ENCODE peak calls at places on chromosomes 13 and 19, in seven cellular contexts. O is stomach, W is K562, R is upper lobe of left lung, Z is esophagus squamous epithelium, M is uterus, K is sigmoid colon. P is an unnamed sample. For H3K4me1 and H3K9me3, the result is how much of the 10 kb centered on the place peaks cover.

GRCh38 chr13:49225358-49226042 is 5.4 kb downstream of the MLNR start:
- DNase-seq in O (peak), W (no peak), R (no peak), Z (no peak), M (no peak), K (no peak), P (peak)

GRCh38 chr19:45774765-45775164 is 5.7 kb upstream of the SIX5 start:
- DNase-seq in O (no peak), W (no peak), R (no peak), Z (no peak), M (no peak), K (no peak), P (no peak)

GRCh38 chr13:74644239-74644638 is 510.0 kb upstream of the KLF12 start:
- DNase-seq in O (no peak), W (no peak), R (no peak), Z (no peak), M (no peak), K (no peak), P (no peak)

GRCh38 chr19:2661615-2662014 is 40.9 kb downstream of the GNG7 start:
- DNase-seq in O (no peak), W (no peak), R (no peak), Z (no peak), M (no peak), K (no peak), P (no peak)

GRCh38 chr13:85588359-85588758 is 210.9 kb downstream of the SLITRK6 start:
- DNase-seq in O (no peak), W (no peak), R (no peak), Z (no peak), M (no peak), K (no peak), P (no peak)

GRCh38 chr13:113153810-113154748 is 4.4 kb upstream of the PROZ start:
- DNase-seq in O (peak), W (peak), R (peak), Z (peak), M (peak), K (peak), P (peak)

GRCh38 chr19:42601811-42602443 is 7.2 kb upstream of the CEACAM8 start:
- DNase-seq in O (no peak), W (peak), R (no peak), Z (no peak), M (no peak), K (no peak), P (no peak)

GRCh38 chr13:114185182-114185971 is 6.3 kb downstream of the CFAP97D2 start:
- DNase-seq in O (no peak), W (no peak), R (no peak), Z (no peak), M (no peak), K (no peak), P (peak)

GRCh38 chr19:45528149-45528743 is 21.0 kb downstream of the VASP start:
- DNase-seq in O (no peak), W (peak), R (no peak), Z (no peak), M (no peak), K (no peak), P (no peak)

GRCh38 chr13:37392389-37392788 is 206.2 kb downstream of the POSTN start:
- DNase-seq in O (no peak), W (no peak), R (no peak), Z (no peak), M (no peak), K (no peak), P (no peak)

GRCh38 chr19:48424694-48425219 is 21.0 kb upstream of the GRWD1 start:
- DNase-seq in O (no peak), W (peak), R (peak), Z (no peak), M (no peak), K (no peak), P (no peak)

GRCh38 chr13:56424246-56424645 is 716.5 kb upstream of the PRR20A start:
- DNase-seq in O (no peak), W (no peak), R (no peak), Z (no peak), M (no peak), K (no peak), P (no peak)

GRCh38 chr13:23654111-23655110 is 84.2 kb downstream of the TNFRSF19 start:
- DNase-seq in O (peak), W (no peak), R (no peak), Z (no peak), M (no peak), K (no peak), P (peak)

GRCh38 chr13:97445504-97446187 is 11.7 kb downstream of the RAP2A start:
- DNase-seq in O (no peak), W (no peak), R (no peak), Z (no peak), M (no peak), K (no peak), P (no peak)

GRCh38 chr19:1251503-1252220 is 3.3 kb downstream of the MIDN start:
- DNase-seq in O (no peak), W (no peak), R (peak), Z (peak), M (no peak), K (peak), P (no peak)

GRCh38 chr19:23699521-23699860 is 12.5 kb upstream of the ZNF675 start:
- DNase-seq in O (no peak), W (no peak), R (no peak), Z (no peak), M (no peak), K (no peak), P (no peak)

GRCh38 chr19:4910594-4911273 is 1.4 kb downstream of the UHRF1 start:
- DNase-seq in O (no peak), W (no peak), R (peak), Z (no peak), M (no peak), K (no peak), P (no peak)

GRCh38 chr19:10390652-10391286 is 10.4 kb upstream of the TYK2 start:
- DNase-seq in O (peak), W (peak), R (peak), Z (no peak), M (peak), K (peak), P (no peak)

GRCh38 chr19:7861619-7862412 is 12.4 kb downstream of the PRR36 start:
- DNase-seq in O (no peak), W (no peak), R (no peak), Z (no peak), M (no peak), K (no peak), P (no peak)

GRCh38 chr13:113638806-113639205 is 19.2 kb downstream of the ATP4B start:
- DNase-seq in O (no peak), W (no peak), R (peak), Z (no peak), M (no peak), K (peak), P (no peak)

GRCh38 chr13:73231456-73231855 is 172.7 kb downstream of the KLF5 start:
- DNase-seq in O (no peak), W (no peak), R (no peak), Z (no peak), M (no peak), K (no peak), P (no peak)

GRCh38 chr13:75372923-75373841 is 108.8 kb downstream of the TBC1D4 start:
- DNase-seq in O (no peak), W (no peak), R (no peak), Z (no peak), M (no peak), K (no peak), P (no peak)

GRCh38 chr13:113855931-113856715 is 7.8 kb downstream of the GAS6 start:
- DNase-seq in O (no peak), W (no peak), R (no peak), Z (no peak), M (peak), K (no peak), P (no peak)

GRCh38 chr19:5186293-5187050 is 154.1 kb downstream of the PTPRS start:
- DNase-seq in O (no peak), W (no peak), R (no peak), Z (no peak), M (no peak), K (no peak), P (no peak)

GRCh38 chr19:32876919-32877285 is 7.3 kb upstream of the SLC7A9 start:
- DNase-seq in O (no peak), W (no peak), R (no peak), Z (no peak), M (no peak), K (no peak), P (no peak)

GRCh38 chr13:105327727-105328126 is 1207.7 kb downstream of the EFNB2 start:
- DNase-seq in O (no peak), W (no peak), R (no peak), Z (no peak), M (no peak), K (no peak), P (no peak)

GRCh38 chr19:44948237-44948636 is 2.4 kb downstream of the APOC2 start:
- DNase-seq in O (no peak), W (no peak), R (no peak), Z (no peak), M (no peak), K (no peak), P (no peak)

GRCh38 chr13:113407103-113407530 is 43.2 kb upstream of the GRTP1 start:
- DNase-seq in O (no peak), W (no peak), R (no peak), Z (no peak), M (peak), K (peak), P (no peak)

GRCh38 chr19:32675720-32676185 is at the start of gene RGS9BP:
- DNase-seq in O (peak), W (peak), R (peak), Z (no peak), M (peak), K (peak), P (no peak)

GRCh38 chr19:45254044-45254531 is 3.0 kb downstream of the MARK4 start:
- DNase-seq in O (no peak), W (peak), R (no peak), Z (no peak), M (no peak), K (no peak), P (no peak)

GRCh38 chr13:33150146-33150545 is 133.9 kb downstream of the KL start:
- DNase-seq in O (no peak), W (no peak), R (no peak), Z (no peak), M (no peak), K (no peak), P (no peak)

GRCh38 chr19:35585844-35586243 is at the start of gene PMIS2:
- DNase-seq in O (no peak), W (peak), R (no peak), Z (no peak), M (no peak), K (no peak), P (no peak)

GRCh38 chr19:44608391-44608821 is 5.0 kb upstream of the IGSF23 start:
- DNase-seq in O (no peak), W (no peak), R (no peak), Z (no peak), M (no peak), K (no peak), P (no peak)

DNA sequence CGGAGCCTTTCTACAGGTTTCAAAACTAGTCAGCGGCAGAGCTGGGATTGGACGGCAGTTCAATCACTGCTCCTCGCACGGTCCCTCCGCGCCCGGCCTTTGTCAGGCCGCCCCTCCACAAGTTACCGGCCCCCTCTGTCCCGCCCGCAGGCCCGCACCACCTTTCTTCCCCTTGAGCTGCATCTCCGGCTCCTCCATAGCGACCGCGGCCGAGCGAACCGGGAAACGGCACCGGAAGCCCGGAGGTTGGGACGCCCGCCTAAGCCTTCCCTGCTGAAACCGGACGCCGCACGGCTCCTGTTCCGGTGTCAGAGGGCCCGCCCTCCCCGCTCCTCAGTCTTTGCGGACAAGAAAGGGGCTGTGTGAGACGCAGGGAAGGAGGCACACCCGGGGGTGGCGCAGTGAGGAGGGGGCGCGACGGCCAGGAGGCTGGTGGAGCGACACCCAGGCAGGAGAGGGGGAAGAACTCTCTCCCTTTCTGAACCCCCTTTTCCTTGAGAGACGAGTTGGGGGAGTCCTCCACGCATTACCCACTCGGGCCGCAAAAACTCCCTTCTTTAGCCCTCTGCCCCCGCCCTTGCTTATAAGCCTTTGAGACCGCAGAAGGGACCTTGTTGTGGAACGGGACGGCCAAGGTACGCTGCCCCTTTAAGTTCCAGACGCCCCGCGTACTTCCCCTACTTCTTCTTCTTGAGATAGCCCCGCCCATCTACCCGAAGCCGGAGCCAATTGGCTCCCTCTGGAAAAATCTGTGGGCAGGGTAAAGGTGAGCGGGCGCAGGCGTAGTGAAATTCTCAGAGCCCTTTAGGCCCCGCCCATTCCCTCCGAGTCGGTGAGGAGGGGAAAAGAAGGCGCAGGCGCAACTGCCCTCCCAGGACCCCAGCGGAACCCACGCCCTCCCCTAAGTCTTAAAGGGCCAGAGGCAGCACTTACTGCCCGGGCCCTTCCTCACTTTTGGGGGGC is at the start of the genes BORCS8 and RFXANK:
- DNase-seq in O (peak), W (peak), R (peak), Z (peak), M (peak), K (peak), P (peak)
- H3K4me1 ChIP-seq in O (half or more), W (under half), R (under half), Z (under half), M (under half), K (half or more), P (under half)

GRCh38 chr19:40315812-40316475 is 30.8 kb upstream of the AKT2 start:
- DNase-seq in O (no peak), W (no peak), R (no peak), Z (no peak), M (no peak), K (no peak), P (no peak)
- TF ChIP-seq POLR2A in O (no peak), W (no peak), R (no peak), Z (no peak), M (no peak), K (no peak), P (no peak)

DNA sequence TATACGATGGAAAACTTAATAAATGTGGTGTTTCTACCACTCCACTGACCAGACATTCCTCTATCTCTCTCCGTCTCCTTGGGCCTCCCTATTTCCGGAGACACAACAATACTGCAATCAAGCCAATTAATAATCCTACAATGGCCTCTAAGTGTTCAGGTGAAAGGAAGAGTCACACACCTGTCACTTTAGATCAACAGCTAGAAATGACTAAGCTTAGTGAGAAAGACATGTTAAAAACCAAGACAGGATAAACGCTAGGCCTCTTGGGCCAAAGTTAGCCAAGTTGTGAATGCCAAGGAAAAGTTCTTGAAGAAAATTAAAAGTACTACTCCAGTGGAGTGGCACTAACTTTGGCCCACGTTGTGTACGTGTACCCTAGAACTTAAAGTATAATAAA is 22.5 kb downstream of the ZDHHC20 start:
- DNase-seq in O (no peak), W (no peak), R (no peak), Z (no peak), M (no peak), K (no peak), P (no peak)
- H3K9me3 ChIP-seq in O (under half), W (under half), R (under half), Z (under half), M (under half), K (under half), P (under half)

DNA sequence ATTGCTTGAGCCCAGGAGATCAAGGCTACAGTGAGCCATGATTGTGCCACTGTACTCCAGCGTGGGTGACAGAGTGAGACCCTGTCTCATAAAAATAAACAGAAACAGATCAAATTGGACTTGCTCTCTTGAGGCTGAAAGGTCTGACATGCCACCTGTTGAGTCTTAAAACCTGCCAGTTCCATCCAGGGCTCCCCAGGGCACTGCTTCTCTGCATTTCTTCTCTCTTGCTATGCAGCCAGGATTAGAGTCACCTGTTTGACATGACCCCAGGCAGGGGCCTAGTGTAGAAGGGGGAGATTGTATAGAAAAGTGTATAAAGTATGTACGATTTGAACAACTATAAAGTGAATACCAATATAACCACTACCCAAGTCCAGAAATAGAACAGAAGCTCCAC is 45.4 kb downstream of the ARHGAP35 start:
- DNase-seq in O (no peak), W (no peak), R (no peak), Z (no peak), M (no peak), K (no peak), P (no peak)
- H3K4me1 ChIP-seq in O (half or more), W (under half), R (under half), Z (under half), M (under half), K (half or more), P (half or more)

GRCh38 chr19:41221514-41222205 is 2.6 kb downstream of the AXL start:
- DNase-seq in O (no peak), W (no peak), R (no peak), Z (no peak), M (no peak), K (no peak), P (no peak)
- TF ChIP-seq POLR2A in O (no peak), W (no peak), R (no peak), Z (no peak), M (no peak), K (no peak), P (no peak)

DNA sequence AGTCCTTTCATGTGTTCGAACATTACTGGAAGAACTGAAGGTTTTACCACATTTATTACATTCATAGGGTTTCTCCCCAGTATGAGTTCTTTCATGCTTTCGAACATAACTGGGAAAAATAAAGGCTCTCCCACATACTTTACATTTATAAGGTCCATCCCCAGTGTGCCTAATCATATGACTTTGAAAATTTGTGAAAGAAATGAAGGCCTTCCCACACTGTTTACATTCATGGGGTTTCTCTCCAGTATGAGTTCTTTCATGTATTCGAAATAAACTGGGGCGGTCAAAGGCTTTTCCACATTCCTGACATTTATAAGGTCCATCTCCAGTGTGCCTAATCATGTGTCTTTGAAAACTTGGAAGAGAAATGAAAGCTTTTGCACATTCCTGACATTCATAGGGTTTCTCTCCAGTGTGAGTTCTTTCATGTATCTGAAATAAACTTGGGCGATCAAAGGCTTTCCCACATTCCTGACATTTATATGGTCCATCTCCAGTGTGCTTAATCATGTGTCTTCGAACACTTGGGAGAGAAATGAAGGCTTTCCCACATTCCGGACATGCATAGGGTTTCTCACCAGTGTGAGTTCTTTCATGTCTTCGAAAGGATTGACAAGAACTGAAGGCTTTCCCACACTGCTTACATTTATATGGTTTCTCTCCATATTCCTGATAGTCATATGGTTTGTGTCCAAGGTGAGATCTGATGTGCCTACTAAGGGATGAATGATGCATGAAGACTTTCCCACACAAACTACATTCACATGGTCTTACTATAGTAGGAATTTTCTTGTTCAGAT is 24.0 kb downstream of the ZNF564 start:
- DNase-seq in O (no peak), W (no peak), R (no peak), Z (no peak), M (no peak), K (no peak), P (no peak)
- H3K9me3 ChIP-seq in O (half or more), W (half or more), R (half or more), Z (half or more), M (under half), K (half or more), P (under half)

GRCh38 chr19:17243854-17244617 is 1.7 kb downstream of the NR2F6 start:
- DNase-seq in O (peak), W (peak), R (peak), Z (no peak), M (peak), K (no peak), P (no peak)
- H3K4me1 ChIP-seq in O (half or more), W (half or more), R (half or more), Z (under half), M (under half), K (under half), P (half or more)

DNA sequence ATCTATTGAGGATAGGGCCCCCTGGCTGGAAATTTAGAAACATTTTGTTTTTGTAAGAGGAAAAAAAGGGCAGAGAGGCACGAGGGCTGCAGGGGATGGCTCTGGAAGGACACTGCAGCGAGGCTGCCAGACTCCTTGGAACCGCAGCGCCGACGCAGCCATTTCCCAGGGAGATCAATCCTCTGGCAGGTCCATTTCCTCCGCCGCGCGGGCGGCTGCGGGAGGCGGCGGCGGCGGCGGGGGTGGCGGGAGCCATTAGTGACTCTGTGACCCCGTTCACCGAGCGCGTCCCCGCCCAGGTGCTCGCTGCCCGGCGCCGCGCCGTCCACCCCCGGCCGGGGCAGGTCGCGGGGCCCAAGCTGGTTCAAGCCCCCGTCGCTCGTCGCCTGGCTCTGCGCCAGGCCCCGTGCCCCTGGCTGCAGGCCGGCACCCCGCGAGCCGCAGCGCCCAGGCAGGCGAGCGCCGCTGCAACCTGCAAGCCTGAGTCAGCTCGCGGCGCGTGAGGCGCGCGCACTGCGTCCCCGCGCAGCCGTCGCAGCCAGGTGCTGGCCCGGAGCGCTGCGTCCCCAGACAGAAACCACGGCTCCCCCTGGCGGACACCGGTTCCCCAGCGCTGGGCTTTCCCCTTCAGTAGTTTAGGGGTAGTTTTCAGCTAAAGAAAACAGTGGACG is 192.6 kb downstream of the KATNAL1 start:
- DNase-seq in O (peak), W (peak), R (peak), Z (peak), M (peak), K (peak), P (peak)
- TF ChIP-seq POLR2A in O (no peak), W (no peak), R (peak), Z (no peak), M (no peak), K (no peak), P (no peak)